ENCODE peak calls at places on chromosomes 13 and 19, in seven cellular contexts. One of them, this sample, is unnamed. For H3K9me3, the result is how much of the 10 kb centered on the place peaks cover.

GRCh38 chr19:7500811-7501450 is 12.1 kb upstream of the PEX11G start:
- DNase-seq in CD8-positive, alpha-beta T cell: no peak
- DNase-seq in stomach: peak
- DNase-seq in Karpas-422: no peak
- DNase-seq in WERI-Rb-1: peak
- DNase-seq in Peyer's patch: peak
- DNase-seq in heart right ventricle: no peak
- DNase-seq in this sample: peak

GRCh38 chr19:32201661-32202060 is 143.7 kb upstream of the ZNF507 start:
- DNase-seq in CD8-positive, alpha-beta T cell: no peak
- DNase-seq in stomach: no peak
- DNase-seq in Karpas-422: no peak
- DNase-seq in WERI-Rb-1: no peak
- DNase-seq in Peyer's patch: no peak
- DNase-seq in heart right ventricle: no peak
- DNase-seq in this sample: no peak

GRCh38 chr19:18683109-18683954 is at the start of gene CRTC1:
- DNase-seq in CD8-positive, alpha-beta T cell: peak
- DNase-seq in stomach: peak
- DNase-seq in Karpas-422: peak
- DNase-seq in WERI-Rb-1: peak
- DNase-seq in Peyer's patch: peak
- DNase-seq in heart right ventricle: peak
- DNase-seq in this sample: peak

GRCh38 chr13:111204438-111205177 is 89.5 kb downstream of the ARHGEF7 start:
- DNase-seq in CD8-positive, alpha-beta T cell: no peak
- DNase-seq in stomach: no peak
- DNase-seq in Karpas-422: no peak
- DNase-seq in WERI-Rb-1: no peak
- DNase-seq in Peyer's patch: no peak
- DNase-seq in heart right ventricle: no peak
- DNase-seq in this sample: no peak

GRCh38 chr13:35881360-35881759 is 249.8 kb downstream of the DCLK1 start:
- DNase-seq in CD8-positive, alpha-beta T cell: no peak
- DNase-seq in stomach: no peak
- DNase-seq in Karpas-422: no peak
- DNase-seq in WERI-Rb-1: no peak
- DNase-seq in Peyer's patch: no peak
- DNase-seq in heart right ventricle: no peak
- DNase-seq in this sample: no peak

GRCh38 chr19:32364040-32364439 is 18.6 kb downstream of the ZNF507 start:
- DNase-seq in CD8-positive, alpha-beta T cell: no peak
- DNase-seq in stomach: no peak
- DNase-seq in Karpas-422: no peak
- DNase-seq in WERI-Rb-1: no peak
- DNase-seq in Peyer's patch: no peak
- DNase-seq in heart right ventricle: no peak
- DNase-seq in this sample: no peak

GRCh38 chr19:48745208-48745995 is 1.3 kb downstream of the IZUMO1 start:
- DNase-seq in CD8-positive, alpha-beta T cell: peak
- DNase-seq in stomach: peak
- DNase-seq in Karpas-422: peak
- DNase-seq in WERI-Rb-1: peak
- DNase-seq in Peyer's patch: peak
- DNase-seq in heart right ventricle: peak
- DNase-seq in this sample: peak

GRCh38 chr13:52850396-52851152 is 2.1 kb upstream of the PCDH8 start:
- DNase-seq in CD8-positive, alpha-beta T cell: no peak
- DNase-seq in stomach: peak
- DNase-seq in Karpas-422: no peak
- DNase-seq in WERI-Rb-1: peak
- DNase-seq in Peyer's patch: peak
- DNase-seq in heart right ventricle: peak
- DNase-seq in this sample: no peak

GRCh38 chr13:114106526-114106925 is 25.9 kb downstream of the RASA3 start:
- DNase-seq in CD8-positive, alpha-beta T cell: no peak
- DNase-seq in stomach: no peak
- DNase-seq in Karpas-422: no peak
- DNase-seq in WERI-Rb-1: no peak
- DNase-seq in Peyer's patch: no peak
- DNase-seq in heart right ventricle: no peak
- DNase-seq in this sample: no peak

GRCh38 chr13:114068723-114069322 is 63.6 kb downstream of the RASA3 start:
- DNase-seq in CD8-positive, alpha-beta T cell: no peak
- DNase-seq in stomach: no peak
- DNase-seq in Karpas-422: no peak
- DNase-seq in WERI-Rb-1: no peak
- DNase-seq in Peyer's patch: peak
- DNase-seq in heart right ventricle: no peak
- DNase-seq in this sample: no peak

GRCh38 chr19:4049432-4049831 is 17.3 kb downstream of the ZBTB7A start:
- DNase-seq in CD8-positive, alpha-beta T cell: no peak
- DNase-seq in stomach: peak
- DNase-seq in Karpas-422: no peak
- DNase-seq in WERI-Rb-1: no peak
- DNase-seq in Peyer's patch: no peak
- DNase-seq in heart right ventricle: peak
- DNase-seq in this sample: no peak

GRCh38 chr13:93875527-93875926 is 604.0 kb downstream of the DCT start:
- DNase-seq in CD8-positive, alpha-beta T cell: no peak
- DNase-seq in stomach: no peak
- DNase-seq in Karpas-422: no peak
- DNase-seq in WERI-Rb-1: no peak
- DNase-seq in Peyer's patch: no peak
- DNase-seq in heart right ventricle: no peak
- DNase-seq in this sample: no peak

GRCh38 chr19:52069653-52070052 is 21.0 kb upstream of the ZNF432 start:
- DNase-seq in CD8-positive, alpha-beta T cell: no peak
- DNase-seq in stomach: no peak
- DNase-seq in Karpas-422: no peak
- DNase-seq in WERI-Rb-1: no peak
- DNase-seq in Peyer's patch: no peak
- DNase-seq in heart right ventricle: no peak
- DNase-seq in this sample: no peak
- H3K9me3 ChIP-seq in CD8-positive, alpha-beta T cell: half or more
- H3K9me3 ChIP-seq in stomach: half or more
- H3K9me3 ChIP-seq in Karpas-422: half or more
- H3K9me3 ChIP-seq in WERI-Rb-1: under half
- H3K9me3 ChIP-seq in Peyer's patch: under half
- H3K9me3 ChIP-seq in heart right ventricle: half or more
- H3K9me3 ChIP-seq in this sample: half or more

GRCh38 chr19:36528921-36529518 is 949 bp upstream of the ZNF260 start:
- DNase-seq in CD8-positive, alpha-beta T cell: no peak
- DNase-seq in stomach: no peak
- DNase-seq in Karpas-422: peak
- DNase-seq in WERI-Rb-1: peak
- DNase-seq in Peyer's patch: no peak
- DNase-seq in heart right ventricle: no peak
- DNase-seq in this sample: no peak

GRCh38 chr19:36526581-36526980 is 1.5 kb downstream of the ZNF260 start:
- DNase-seq in CD8-positive, alpha-beta T cell: no peak
- DNase-seq in stomach: no peak
- DNase-seq in Karpas-422: no peak
- DNase-seq in WERI-Rb-1: no peak
- DNase-seq in Peyer's patch: no peak
- DNase-seq in heart right ventricle: no peak
- DNase-seq in this sample: no peak

GRCh38 chr19:36527873-36528193 is 238 bp downstream of the ZNF260 start:
- DNase-seq in CD8-positive, alpha-beta T cell: no peak
- DNase-seq in stomach: no peak
- DNase-seq in Karpas-422: peak
- DNase-seq in WERI-Rb-1: no peak
- DNase-seq in Peyer's patch: no peak
- DNase-seq in heart right ventricle: no peak
- DNase-seq in this sample: no peak

GRCh38 chr19:36528194-36528920 is at the start of gene ZNF260:
- DNase-seq in CD8-positive, alpha-beta T cell: peak
- DNase-seq in stomach: peak
- DNase-seq in Karpas-422: peak
- DNase-seq in WERI-Rb-1: peak
- DNase-seq in Peyer's patch: peak
- DNase-seq in heart right ventricle: peak
- DNase-seq in this sample: peak

GRCh38 chr19:36524617-36525016 is 3.5 kb downstream of the ZNF260 start:
- DNase-seq in CD8-positive, alpha-beta T cell: no peak
- DNase-seq in stomach: no peak
- DNase-seq in Karpas-422: no peak
- DNase-seq in WERI-Rb-1: no peak
- DNase-seq in Peyer's patch: no peak
- DNase-seq in heart right ventricle: no peak
- DNase-seq in this sample: no peak
- H3K9me3 ChIP-seq in CD8-positive, alpha-beta T cell: under half
- H3K9me3 ChIP-seq in stomach: under half
- H3K9me3 ChIP-seq in Karpas-422: under half
- H3K9me3 ChIP-seq in WERI-Rb-1: under half
- H3K9me3 ChIP-seq in Peyer's patch: under half
- H3K9me3 ChIP-seq in heart right ventricle: half or more
- H3K9me3 ChIP-seq in this sample: half or more

GRCh38 chr19:23772668-23773063 is 14.0 kb upstream of the ZNF681 start:
- DNase-seq in CD8-positive, alpha-beta T cell: no peak
- DNase-seq in stomach: no peak
- DNase-seq in Karpas-422: no peak
- DNase-seq in WERI-Rb-1: no peak
- DNase-seq in Peyer's patch: no peak
- DNase-seq in heart right ventricle: no peak
- DNase-seq in this sample: no peak

GRCh38 chr19:23769691-23770468 is 11.2 kb upstream of the ZNF681 start:
- DNase-seq in CD8-positive, alpha-beta T cell: no peak
- DNase-seq in stomach: no peak
- DNase-seq in Karpas-422: no peak
- DNase-seq in WERI-Rb-1: no peak
- DNase-seq in Peyer's patch: no peak
- DNase-seq in heart right ventricle: no peak
- DNase-seq in this sample: peak

GRCh38 chr19:23771761-23772667 is 13.3 kb upstream of the ZNF681 start:
- DNase-seq in CD8-positive, alpha-beta T cell: no peak
- DNase-seq in stomach: no peak
- DNase-seq in Karpas-422: no peak
- DNase-seq in WERI-Rb-1: no peak
- DNase-seq in Peyer's patch: no peak
- DNase-seq in heart right ventricle: no peak
- DNase-seq in this sample: no peak

GRCh38 chr19:23770672-23771250 is 12.1 kb upstream of the ZNF681 start:
- DNase-seq in CD8-positive, alpha-beta T cell: no peak
- DNase-seq in stomach: no peak
- DNase-seq in Karpas-422: no peak
- DNase-seq in WERI-Rb-1: no peak
- DNase-seq in Peyer's patch: no peak
- DNase-seq in heart right ventricle: no peak
- DNase-seq in this sample: no peak

GRCh38 chr19:23771348-23771747 is 12.7 kb upstream of the ZNF681 start:
- DNase-seq in CD8-positive, alpha-beta T cell: no peak
- DNase-seq in stomach: no peak
- DNase-seq in Karpas-422: no peak
- DNase-seq in WERI-Rb-1: no peak
- DNase-seq in Peyer's patch: no peak
- DNase-seq in heart right ventricle: no peak
- DNase-seq in this sample: no peak
- H3K9me3 ChIP-seq in CD8-positive, alpha-beta T cell: under half
- H3K9me3 ChIP-seq in stomach: under half
- H3K9me3 ChIP-seq in Karpas-422: under half
- H3K9me3 ChIP-seq in WERI-Rb-1: under half
- H3K9me3 ChIP-seq in Peyer's patch: under half
- H3K9me3 ChIP-seq in heart right ventricle: under half
- H3K9me3 ChIP-seq in this sample: under half

GRCh38 chr19:22331521-22331920 is 45.3 kb downstream of the ZNF729 start:
- DNase-seq in CD8-positive, alpha-beta T cell: no peak
- DNase-seq in stomach: no peak
- DNase-seq in Karpas-422: no peak
- DNase-seq in WERI-Rb-1: no peak
- DNase-seq in Peyer's patch: no peak
- DNase-seq in heart right ventricle: no peak
- DNase-seq in this sample: no peak
- H3K9me3 ChIP-seq in CD8-positive, alpha-beta T cell: under half
- H3K9me3 ChIP-seq in stomach: under half
- H3K9me3 ChIP-seq in Karpas-422: under half
- H3K9me3 ChIP-seq in WERI-Rb-1: under half
- H3K9me3 ChIP-seq in Peyer's patch: under half
- H3K9me3 ChIP-seq in heart right ventricle: under half
- H3K9me3 ChIP-seq in this sample: under half

GRCh38 chr19:57689750-57690149 is 8.0 kb downstream of the ZNF551 start:
- DNase-seq in CD8-positive, alpha-beta T cell: no peak
- DNase-seq in stomach: no peak
- DNase-seq in Karpas-422: no peak
- DNase-seq in WERI-Rb-1: no peak
- DNase-seq in Peyer's patch: no peak
- DNase-seq in heart right ventricle: no peak
- DNase-seq in this sample: no peak

GRCh38 chr19:57682226-57682766 is 519 bp downstream of the ZNF551 start:
- DNase-seq in CD8-positive, alpha-beta T cell: no peak
- DNase-seq in stomach: no peak
- DNase-seq in Karpas-422: no peak
- DNase-seq in WERI-Rb-1: no peak
- DNase-seq in Peyer's patch: no peak
- DNase-seq in heart right ventricle: no peak
- DNase-seq in this sample: no peak

GRCh38 chr19:57687363-57688010 is 5.7 kb downstream of the ZNF551 start:
- DNase-seq in CD8-positive, alpha-beta T cell: no peak
- DNase-seq in stomach: no peak
- DNase-seq in Karpas-422: no peak
- DNase-seq in WERI-Rb-1: no peak
- DNase-seq in Peyer's patch: no peak
- DNase-seq in heart right ventricle: no peak
- DNase-seq in this sample: no peak

GRCh38 chr19:57688011-57688763 is 6.4 kb downstream of the ZNF551 start:
- DNase-seq in CD8-positive, alpha-beta T cell: no peak
- DNase-seq in stomach: no peak
- DNase-seq in Karpas-422: no peak
- DNase-seq in WERI-Rb-1: no peak
- DNase-seq in Peyer's patch: no peak
- DNase-seq in heart right ventricle: no peak
- DNase-seq in this sample: no peak

GRCh38 chr19:57686727-57687126 is 5.0 kb downstream of the ZNF551 start:
- DNase-seq in CD8-positive, alpha-beta T cell: no peak
- DNase-seq in stomach: no peak
- DNase-seq in Karpas-422: no peak
- DNase-seq in WERI-Rb-1: no peak
- DNase-seq in Peyer's patch: no peak
- DNase-seq in heart right ventricle: no peak
- DNase-seq in this sample: no peak
- H3K9me3 ChIP-seq in CD8-positive, alpha-beta T cell: half or more
- H3K9me3 ChIP-seq in stomach: half or more
- H3K9me3 ChIP-seq in Karpas-422: half or more
- H3K9me3 ChIP-seq in WERI-Rb-1: under half
- H3K9me3 ChIP-seq in Peyer's patch: under half
- H3K9me3 ChIP-seq in heart right ventricle: half or more
- H3K9me3 ChIP-seq in this sample: half or more

This sample was measured in PC-9.